ENCODE peak calls at places on chromosomes 12 and 14, in five cellular contexts. One of them, this sample, is unnamed.

GRCh38 chr12:42961395-42961794 is 371.8 kb upstream of the PRICKLE1 start:
- DNase-seq in GM12878: no peak
- DNase-seq in HCT116: peak
- DNase-seq in K562: no peak
- DNase-seq in GM23338: peak
- DNase-seq in this sample: peak

GRCh38 chr12:93145086-93145485 is 216.0 kb upstream of the EEA1 start:
- DNase-seq in GM23338: no peak
- DNase-seq in GM12878: no peak
- DNase-seq in HCT116: no peak
- DNase-seq in K562: no peak
- DNase-seq in this sample: no peak

GRCh38 chr14:40119321-40119720 is 687.1 kb upstream of the FBXO33 start:
- DNase-seq in HCT116: no peak
- DNase-seq in K562: no peak
- DNase-seq in GM12878: no peak
- DNase-seq in GM23338: no peak
- DNase-seq in this sample: no peak

GRCh38 chr12:124509676-124510300 is 57.6 kb downstream of the NCOR2 start:
- DNase-seq in HCT116: no peak
- DNase-seq in GM12878: no peak
- DNase-seq in K562: peak
- DNase-seq in GM23338: no peak
- DNase-seq in this sample: no peak

GRCh38 chr14:34356267-34356660 is 105.8 kb downstream of the SPTSSA start:
- DNase-seq in HCT116: no peak
- DNase-seq in K562: no peak
- DNase-seq in GM23338: no peak
- DNase-seq in GM12878: no peak
- DNase-seq in this sample: no peak

GRCh38 chr12:118029166-118029565 is 12.7 kb downstream of the RFC5 start:
- DNase-seq in HCT116: no peak
- DNase-seq in GM12878: no peak
- DNase-seq in GM23338: no peak
- DNase-seq in K562: no peak
- DNase-seq in this sample: no peak

GRCh38 chr12:22971771-22972191 is 346.8 kb downstream of the ETNK1 start:
- DNase-seq in K562: no peak
- DNase-seq in GM23338: no peak
- DNase-seq in GM12878: no peak
- DNase-seq in HCT116: no peak
- DNase-seq in this sample: no peak

GRCh38 chr14:36520601-36521525 is 831 bp upstream of the NKX2-1 start:
- DNase-seq in GM23338: peak
- DNase-seq in K562: peak
- DNase-seq in GM12878: no peak
- DNase-seq in HCT116: peak
- DNase-seq in this sample: peak

GRCh38 chr12:56629459-56630179 is 507 bp downstream of the BAZ2A start:
- DNase-seq in HCT116: no peak
- DNase-seq in GM23338: peak
- DNase-seq in K562: peak
- DNase-seq in GM12878: no peak
- DNase-seq in this sample: peak

GRCh38 chr12:76341436-76342030 is 6.7 kb downstream of the BBS10 start:
- DNase-seq in K562: no peak
- DNase-seq in GM23338: no peak
- DNase-seq in GM12878: no peak
- DNase-seq in HCT116: no peak
- DNase-seq in this sample: peak

GRCh38 chr12:120126635-120127005 is 10.1 kb upstream of the RAB35 start:
- DNase-seq in HCT116: no peak
- DNase-seq in K562: no peak
- DNase-seq in GM23338: peak
- DNase-seq in GM12878: no peak
- DNase-seq in this sample: peak

GRCh38 chr12:117052386-117053049 is 46.7 kb downstream of the TESC start:
- DNase-seq in GM23338: peak
- DNase-seq in K562: no peak
- DNase-seq in GM12878: no peak
- DNase-seq in HCT116: no peak
- DNase-seq in this sample: no peak

GRCh38 chr12:130144256-130144655 is 18.0 kb upstream of the FZD10 start:
- DNase-seq in GM12878: no peak
- DNase-seq in HCT116: no peak
- DNase-seq in K562: no peak
- DNase-seq in GM23338: no peak
- DNase-seq in this sample: no peak

GRCh38 chr14:61730756-61731373 is 31.4 kb upstream of the SNAPC1 start:
- DNase-seq in HCT116: no peak
- DNase-seq in K562: no peak
- DNase-seq in GM23338: no peak
- DNase-seq in GM12878: no peak
- DNase-seq in this sample: peak

GRCh38 chr12:117664169-117664568 is 302.7 kb upstream of the NOS1 start:
- DNase-seq in HCT116: no peak
- DNase-seq in K562: no peak
- DNase-seq in GM12878: no peak
- DNase-seq in GM23338: no peak
- DNase-seq in this sample: no peak

GRCh38 chr14:30966415-30967363 is 58.8 kb upstream of the AP4S1 start:
- DNase-seq in GM12878: no peak
- DNase-seq in K562: peak
- DNase-seq in HCT116: peak
- DNase-seq in GM23338: no peak
- DNase-seq in this sample: no peak

GRCh38 chr12:15689751-15690191 is 99.4 kb downstream of the EPS8 start:
- DNase-seq in K562: no peak
- DNase-seq in GM12878: no peak
- DNase-seq in HCT116: peak
- DNase-seq in GM23338: no peak
- DNase-seq in this sample: no peak

GRCh38 chr12:15687583-15687982 is 101.6 kb downstream of the EPS8 start:
- DNase-seq in GM12878: no peak
- DNase-seq in HCT116: no peak
- DNase-seq in GM23338: no peak
- DNase-seq in K562: no peak
- DNase-seq in this sample: no peak

GRCh38 chr12:15690320-15690719 is 98.9 kb downstream of the EPS8 start:
- DNase-seq in HCT116: no peak
- DNase-seq in K562: no peak
- DNase-seq in GM23338: no peak
- DNase-seq in GM12878: no peak
- DNase-seq in this sample: peak

GRCh38 chr12:15688838-15689237 is 100.3 kb downstream of the EPS8 start:
- DNase-seq in K562: no peak
- DNase-seq in GM23338: peak
- DNase-seq in HCT116: no peak
- DNase-seq in GM12878: no peak
- DNase-seq in this sample: no peak

GRCh38 chr12:15688202-15688736 is 100.9 kb downstream of the EPS8 start:
- DNase-seq in GM23338: peak
- DNase-seq in GM12878: no peak
- DNase-seq in HCT116: peak
- DNase-seq in K562: no peak
- DNase-seq in this sample: no peak
- TF ChIP-seq POLR2AphosphoS5 in GM23338: peak
- TF ChIP-seq POLR2AphosphoS5 in GM12878: no peak
- TF ChIP-seq POLR2AphosphoS5 in HCT116: peak
- TF ChIP-seq POLR2AphosphoS5 in K562: no peak
- TF ChIP-seq POLR2AphosphoS5 in this sample: no peak

DNA sequence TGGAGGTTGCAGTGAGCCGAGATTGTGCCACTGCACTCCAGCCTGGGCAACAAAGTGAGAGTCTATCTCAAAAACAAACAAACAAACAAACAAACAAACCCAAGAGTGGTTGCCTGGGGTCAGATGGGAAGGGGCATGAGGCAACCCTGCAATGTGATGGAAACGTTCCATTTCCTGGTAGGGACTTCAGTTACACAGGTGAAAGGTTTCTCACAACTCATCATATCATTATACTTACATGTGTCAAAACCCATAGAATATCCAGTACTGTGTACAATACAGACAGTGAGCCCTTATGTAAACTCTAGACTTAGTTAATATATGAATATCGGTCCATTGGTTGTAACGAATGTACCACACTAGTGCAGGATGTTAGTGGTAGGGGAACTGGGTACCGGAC is 7.2 kb upstream of the KLC1 start:
- DNase-seq in GM23338: no peak
- DNase-seq in GM12878: no peak
- DNase-seq in K562: no peak
- DNase-seq in HCT116: no peak
- DNase-seq in this sample: no peak
- H3K4me2 ChIP-seq in GM23338: no peak
- H3K4me2 ChIP-seq in GM12878: peak
- H3K4me2 ChIP-seq in K562: no peak
- H3K4me2 ChIP-seq in HCT116: no peak
- H3K4me2 ChIP-seq in this sample: no peak

DNA sequence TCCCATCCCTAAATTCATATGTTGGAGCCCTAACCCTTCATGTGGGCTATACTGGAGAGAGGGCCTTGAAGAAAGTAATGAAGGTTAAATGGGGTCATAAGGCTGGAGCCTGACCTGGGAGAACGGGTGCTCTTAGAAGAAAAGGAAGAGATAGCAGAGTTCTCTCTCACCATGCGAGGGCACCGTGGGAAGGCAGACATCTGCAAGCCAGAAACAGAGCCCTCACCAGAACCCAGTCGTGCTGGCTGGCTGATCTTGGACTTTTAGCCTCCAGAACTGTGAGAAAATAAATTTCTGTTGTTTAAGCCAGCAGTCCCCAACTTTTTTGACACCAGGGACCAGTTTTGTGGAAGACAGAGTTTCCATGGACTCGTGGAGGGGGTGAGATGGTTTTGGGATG is 149.3 kb downstream of the ATP23 start:
- DNase-seq in GM23338: no peak
- DNase-seq in GM12878: no peak
- DNase-seq in K562: no peak
- DNase-seq in HCT116: no peak
- DNase-seq in this sample: no peak
- TF ChIP-seq POLR2AphosphoS5 in GM23338: no peak
- TF ChIP-seq POLR2AphosphoS5 in GM12878: no peak
- TF ChIP-seq POLR2AphosphoS5 in K562: no peak
- TF ChIP-seq POLR2AphosphoS5 in HCT116: no peak
- TF ChIP-seq POLR2AphosphoS5 in this sample: no peak

GRCh38 chr14:25038044-25038668 is 11.8 kb downstream of the STXBP6 start:
- DNase-seq in GM23338: no peak
- DNase-seq in K562: no peak
- DNase-seq in GM12878: no peak
- DNase-seq in HCT116: no peak
- DNase-seq in this sample: no peak

GRCh38 chr14:25034803-25035681 is 14.9 kb downstream of the STXBP6 start:
- DNase-seq in HCT116: no peak
- DNase-seq in GM12878: no peak
- DNase-seq in GM23338: no peak
- DNase-seq in K562: no peak
- DNase-seq in this sample: no peak

GRCh38 chr14:25037032-25037431 is 12.9 kb downstream of the STXBP6 start:
- DNase-seq in GM23338: no peak
- DNase-seq in GM12878: no peak
- DNase-seq in HCT116: no peak
- DNase-seq in K562: no peak
- DNase-seq in this sample: no peak

GRCh38 chr14:25032092-25032784 is 17.7 kb downstream of the STXBP6 start:
- DNase-seq in K562: peak
- DNase-seq in HCT116: no peak
- DNase-seq in GM23338: peak
- DNase-seq in GM12878: no peak
- DNase-seq in this sample: no peak

GRCh38 chr14:25033358-25033757 is 16.6 kb downstream of the STXBP6 start:
- DNase-seq in K562: no peak
- DNase-seq in GM12878: no peak
- DNase-seq in GM23338: no peak
- DNase-seq in HCT116: no peak
- DNase-seq in this sample: no peak
- H3K4me2 ChIP-seq in K562: no peak
- H3K4me2 ChIP-seq in GM12878: no peak
- H3K4me2 ChIP-seq in GM23338: no peak
- H3K4me2 ChIP-seq in HCT116: no peak
- H3K4me2 ChIP-seq in this sample: no peak

DNA sequence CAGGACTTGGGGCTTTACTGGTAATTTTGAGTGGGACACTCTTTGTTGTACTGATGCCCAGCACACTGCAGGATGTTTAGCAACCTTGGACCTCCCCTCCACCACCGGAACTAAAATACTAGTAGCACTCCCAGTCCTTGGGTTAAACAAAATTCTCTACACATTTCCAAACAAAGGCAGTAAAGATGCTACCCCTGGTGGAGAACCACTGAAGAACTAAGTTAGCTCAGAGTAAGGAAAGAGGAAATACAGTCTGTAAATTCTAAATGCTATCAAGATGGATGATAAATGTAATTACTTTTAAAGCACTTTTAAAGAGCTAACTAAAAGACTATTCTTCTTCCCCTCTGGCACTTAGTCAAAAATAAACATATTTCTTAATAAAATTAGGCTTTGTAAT is 64.1 kb downstream of the LRP6 start:
- DNase-seq in K562: no peak
- DNase-seq in HCT116: no peak
- DNase-seq in GM23338: no peak
- DNase-seq in GM12878: no peak
- DNase-seq in this sample: no peak
- TF ChIP-seq POLR2AphosphoS5 in K562: no peak
- TF ChIP-seq POLR2AphosphoS5 in HCT116: no peak
- TF ChIP-seq POLR2AphosphoS5 in GM23338: no peak
- TF ChIP-seq POLR2AphosphoS5 in GM12878: no peak
- TF ChIP-seq POLR2AphosphoS5 in this sample: no peak

DNA sequence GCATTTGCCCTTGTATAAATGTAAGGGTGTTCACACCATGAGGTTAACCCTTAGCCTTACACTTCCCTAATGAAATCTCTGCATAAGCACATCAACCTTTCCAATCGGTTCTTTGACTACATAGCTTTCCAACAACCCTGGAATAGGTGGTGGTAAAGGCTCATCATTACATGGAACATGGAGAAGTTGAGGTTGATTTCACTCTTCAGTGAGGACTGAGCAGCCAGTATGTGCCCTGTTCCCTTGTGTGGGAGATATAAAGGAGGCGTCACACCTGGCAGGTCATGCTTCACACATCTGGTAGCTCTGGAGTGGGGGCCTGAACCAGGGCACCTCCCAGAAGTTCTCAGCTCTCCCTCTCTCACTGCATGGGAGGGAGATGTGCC is 21.7 kb upstream of the JPH4 start:
- DNase-seq in GM23338: no peak
- DNase-seq in GM12878: no peak
- DNase-seq in HCT116: no peak
- DNase-seq in K562: no peak
- DNase-seq in this sample: no peak
- H3K4me2 ChIP-seq in GM23338: no peak
- H3K4me2 ChIP-seq in GM12878: no peak
- H3K4me2 ChIP-seq in HCT116: no peak
- H3K4me2 ChIP-seq in K562: no peak
- H3K4me2 ChIP-seq in this sample: no peak